ENCODE peak calls at places on chromosomes 3 and 15, in ten cellular contexts. One of them, this sample, is unnamed. For H3K4me1, the result is how much of the 10 kb centered on the place peaks cover.

GRCh38 chr3:58021072-58021959 is 13.1 kb downstream of the FLNB start:
- DNase-seq in neural progenitor cell: no peak
- DNase-seq in PC-3: peak
- DNase-seq in cardiac muscle cell: no peak
- DNase-seq in A549: no peak
- DNase-seq in GM23338: peak
- DNase-seq in spleen: peak
- DNase-seq in IMR-90: no peak
- DNase-seq in adrenal gland: no peak
- DNase-seq in ovary: no peak
- DNase-seq in this sample: no peak

GRCh38 chr15:85543741-85544155 is 163.3 kb downstream of the AKAP13 start:
- DNase-seq in neural progenitor cell: no peak
- DNase-seq in PC-3: no peak
- DNase-seq in cardiac muscle cell: no peak
- DNase-seq in A549: no peak
- DNase-seq in GM23338: peak
- DNase-seq in spleen: peak
- DNase-seq in IMR-90: no peak
- DNase-seq in adrenal gland: peak
- DNase-seq in ovary: peak
- DNase-seq in this sample: peak

GRCh38 chr3:148723591-148723990 is 25.9 kb downstream of the AGTR1 start:
- DNase-seq in neural progenitor cell: no peak
- DNase-seq in PC-3: peak
- DNase-seq in cardiac muscle cell: no peak
- DNase-seq in A549: peak
- DNase-seq in GM23338: no peak
- DNase-seq in spleen: no peak
- DNase-seq in IMR-90: peak
- DNase-seq in adrenal gland: peak
- DNase-seq in ovary: no peak
- DNase-seq in this sample: no peak

GRCh38 chr3:188266581-188267274 is 112.8 kb downstream of the LPP start:
- DNase-seq in neural progenitor cell: no peak
- DNase-seq in PC-3: peak
- DNase-seq in cardiac muscle cell: no peak
- DNase-seq in A549: no peak
- DNase-seq in GM23338: no peak
- DNase-seq in spleen: no peak
- DNase-seq in IMR-90: peak
- DNase-seq in adrenal gland: no peak
- DNase-seq in ovary: peak
- DNase-seq in this sample: peak

GRCh38 chr3:126494204-126494603 is 18.5 kb upstream of the ZXDC start:
- DNase-seq in neural progenitor cell: no peak
- DNase-seq in PC-3: no peak
- DNase-seq in cardiac muscle cell: no peak
- DNase-seq in A549: no peak
- DNase-seq in GM23338: no peak
- DNase-seq in spleen: peak
- DNase-seq in IMR-90: no peak
- DNase-seq in adrenal gland: peak
- DNase-seq in ovary: no peak
- DNase-seq in this sample: no peak

GRCh38 chr3:127211118-127212060 is 18.5 kb downstream of the PRR23E start:
- DNase-seq in neural progenitor cell: no peak
- DNase-seq in PC-3: no peak
- DNase-seq in cardiac muscle cell: no peak
- DNase-seq in A549: no peak
- DNase-seq in GM23338: no peak
- DNase-seq in spleen: no peak
- DNase-seq in IMR-90: no peak
- DNase-seq in adrenal gland: no peak
- DNase-seq in ovary: no peak
- DNase-seq in this sample: no peak

GRCh38 chr15:41796457-41796856 is 22.2 kb downstream of the MAPKBP1 start:
- DNase-seq in neural progenitor cell: no peak
- DNase-seq in PC-3: peak
- DNase-seq in cardiac muscle cell: no peak
- DNase-seq in A549: no peak
- DNase-seq in GM23338: no peak
- DNase-seq in spleen: no peak
- DNase-seq in IMR-90: peak
- DNase-seq in adrenal gland: no peak
- DNase-seq in ovary: no peak
- DNase-seq in this sample: no peak

GRCh38 chr3:12195231-12195630 is 36.5 kb upstream of the TIMP4 start:
- DNase-seq in neural progenitor cell: no peak
- DNase-seq in PC-3: peak
- DNase-seq in cardiac muscle cell: no peak
- DNase-seq in A549: no peak
- DNase-seq in GM23338: peak
- DNase-seq in spleen: no peak
- DNase-seq in IMR-90: peak
- DNase-seq in adrenal gland: no peak
- DNase-seq in ovary: no peak
- DNase-seq in this sample: no peak

GRCh38 chr15:75508741-75509532 is 57.4 kb upstream of the SIN3A start:
- DNase-seq in neural progenitor cell: no peak
- DNase-seq in PC-3: peak
- DNase-seq in cardiac muscle cell: peak
- DNase-seq in A549: peak
- DNase-seq in GM23338: peak
- DNase-seq in spleen: no peak
- DNase-seq in IMR-90: peak
- DNase-seq in adrenal gland: peak
- DNase-seq in ovary: no peak
- DNase-seq in this sample: no peak

GRCh38 chr15:101168463-101168824 is 83.4 kb downstream of the CHSY1 start:
- DNase-seq in neural progenitor cell: no peak
- DNase-seq in PC-3: no peak
- DNase-seq in cardiac muscle cell: no peak
- DNase-seq in A549: no peak
- DNase-seq in GM23338: no peak
- DNase-seq in spleen: peak
- DNase-seq in IMR-90: peak
- DNase-seq in adrenal gland: peak
- DNase-seq in ovary: no peak
- DNase-seq in this sample: peak

GRCh38 chr15:101168898-101169297 is 83.0 kb downstream of the CHSY1 start:
- DNase-seq in neural progenitor cell: no peak
- DNase-seq in PC-3: no peak
- DNase-seq in cardiac muscle cell: no peak
- DNase-seq in A549: no peak
- DNase-seq in GM23338: no peak
- DNase-seq in spleen: peak
- DNase-seq in IMR-90: no peak
- DNase-seq in adrenal gland: no peak
- DNase-seq in ovary: no peak
- DNase-seq in this sample: no peak

GRCh38 chr15:101167791-101168462 is 83.9 kb downstream of the CHSY1 start:
- DNase-seq in neural progenitor cell: no peak
- DNase-seq in PC-3: peak
- DNase-seq in cardiac muscle cell: no peak
- DNase-seq in A549: peak
- DNase-seq in GM23338: no peak
- DNase-seq in spleen: peak
- DNase-seq in IMR-90: peak
- DNase-seq in adrenal gland: peak
- DNase-seq in ovary: peak
- DNase-seq in this sample: peak

GRCh38 chr15:101170568-101171350 is 81.1 kb downstream of the CHSY1 start:
- DNase-seq in neural progenitor cell: no peak
- DNase-seq in PC-3: peak
- DNase-seq in cardiac muscle cell: no peak
- DNase-seq in A549: no peak
- DNase-seq in GM23338: no peak
- DNase-seq in spleen: no peak
- DNase-seq in IMR-90: peak
- DNase-seq in adrenal gland: no peak
- DNase-seq in ovary: peak
- DNase-seq in this sample: no peak

DNA sequence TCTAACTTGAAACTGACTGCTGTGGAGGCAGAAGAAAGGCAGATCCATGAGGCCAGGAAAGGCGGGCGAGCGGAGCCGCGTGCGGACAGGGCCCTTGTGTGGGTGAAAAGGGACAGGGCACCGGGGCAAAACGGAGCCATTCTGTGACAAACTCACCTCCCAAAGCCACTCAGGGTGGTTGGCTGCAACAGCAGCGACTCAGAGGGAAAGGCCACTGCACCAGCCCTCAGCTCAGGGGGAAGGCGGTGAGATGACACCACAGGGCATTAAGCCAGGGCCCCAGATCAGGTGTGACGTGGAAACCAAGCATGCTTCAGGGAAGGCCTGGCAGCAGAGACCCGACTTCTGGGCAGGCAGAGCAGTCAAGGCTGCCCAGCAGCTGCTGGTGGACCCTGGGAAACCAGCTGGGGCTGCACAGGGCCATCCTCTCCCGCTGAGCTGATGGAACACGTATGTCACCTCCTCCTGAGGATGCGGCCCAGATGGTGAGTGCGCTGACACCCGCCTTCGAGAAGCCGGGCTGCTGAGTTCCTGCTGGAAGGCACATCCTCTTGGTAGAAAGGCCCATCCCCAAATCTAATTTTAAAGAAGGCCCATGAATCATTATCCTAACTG is 82.3 kb downstream of the CHSY1 start:
- DNase-seq in neural progenitor cell: no peak
- DNase-seq in PC-3: peak
- DNase-seq in cardiac muscle cell: no peak
- DNase-seq in A549: no peak
- DNase-seq in GM23338: no peak
- DNase-seq in spleen: peak
- DNase-seq in IMR-90: peak
- DNase-seq in adrenal gland: no peak
- DNase-seq in ovary: no peak
- DNase-seq in this sample: no peak
- H3K27ac ChIP-seq in neural progenitor cell: no peak
- H3K27ac ChIP-seq in PC-3: peak
- H3K27ac ChIP-seq in cardiac muscle cell: no peak
- H3K27ac ChIP-seq in A549: no peak
- H3K27ac ChIP-seq in GM23338: no peak
- H3K27ac ChIP-seq in spleen: no peak
- H3K27ac ChIP-seq in IMR-90: peak
- H3K27ac ChIP-seq in adrenal gland: peak
- H3K27ac ChIP-seq in ovary: no peak
- H3K27ac ChIP-seq in this sample: peak

DNA sequence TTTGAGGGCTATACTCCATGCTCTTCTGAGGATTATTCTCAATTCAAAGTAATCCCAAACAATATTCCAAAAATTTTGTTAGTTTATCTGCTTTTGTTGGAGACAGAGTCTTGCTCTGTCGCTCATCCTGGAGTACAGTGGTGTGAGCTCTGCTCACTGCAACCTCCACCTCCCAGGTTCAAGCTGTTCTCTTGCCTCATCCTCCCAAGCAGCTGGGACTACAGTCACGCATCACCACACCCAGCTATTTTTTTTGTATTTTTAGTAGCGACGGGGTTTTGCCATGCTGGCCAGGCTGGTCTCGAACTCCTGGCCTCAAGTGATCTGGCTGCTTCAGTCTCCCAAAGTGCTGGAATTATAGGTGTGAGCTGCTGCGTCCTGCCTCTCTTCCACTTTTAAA is 39.1 kb downstream of the MEF2A start:
- DNase-seq in neural progenitor cell: no peak
- DNase-seq in PC-3: no peak
- DNase-seq in cardiac muscle cell: no peak
- DNase-seq in A549: no peak
- DNase-seq in GM23338: no peak
- DNase-seq in spleen: no peak
- DNase-seq in IMR-90: no peak
- DNase-seq in adrenal gland: no peak
- DNase-seq in ovary: no peak
- DNase-seq in this sample: no peak
- H3K4me1 ChIP-seq in neural progenitor cell: under half
- H3K4me1 ChIP-seq in PC-3: under half
- H3K4me1 ChIP-seq in cardiac muscle cell: under half
- H3K4me1 ChIP-seq in A549: under half
- H3K4me1 ChIP-seq in GM23338: under half
- H3K4me1 ChIP-seq in spleen: under half
- H3K4me1 ChIP-seq in IMR-90: under half
- H3K4me1 ChIP-seq in adrenal gland: under half
- H3K4me1 ChIP-seq in ovary: under half
- H3K4me1 ChIP-seq in this sample: under half

GRCh38 chr3:138775254-138775595 is 59.5 kb downstream of the PIK3CB start:
- DNase-seq in neural progenitor cell: no peak
- DNase-seq in PC-3: no peak
- DNase-seq in cardiac muscle cell: no peak
- DNase-seq in A549: no peak
- DNase-seq in GM23338: no peak
- DNase-seq in spleen: no peak
- DNase-seq in IMR-90: no peak
- DNase-seq in adrenal gland: no peak
- DNase-seq in ovary: no peak
- DNase-seq in this sample: no peak
- H3K27ac ChIP-seq in neural progenitor cell: peak
- H3K27ac ChIP-seq in PC-3: peak
- H3K27ac ChIP-seq in cardiac muscle cell: peak
- H3K27ac ChIP-seq in A549: peak
- H3K27ac ChIP-seq in GM23338: peak
- H3K27ac ChIP-seq in spleen: no peak
- H3K27ac ChIP-seq in IMR-90: peak
- H3K27ac ChIP-seq in adrenal gland: peak
- H3K27ac ChIP-seq in ovary: no peak
- H3K27ac ChIP-seq in this sample: peak

GRCh38 chr3:99702953-99703352 is 64.6 kb downstream of the COL8A1 start:
- DNase-seq in neural progenitor cell: no peak
- DNase-seq in PC-3: no peak
- DNase-seq in cardiac muscle cell: no peak
- DNase-seq in A549: no peak
- DNase-seq in GM23338: no peak
- DNase-seq in spleen: no peak
- DNase-seq in IMR-90: peak
- DNase-seq in adrenal gland: no peak
- DNase-seq in ovary: no peak
- DNase-seq in this sample: no peak
- H3K4me1 ChIP-seq in neural progenitor cell: under half
- H3K4me1 ChIP-seq in PC-3: under half
- H3K4me1 ChIP-seq in cardiac muscle cell: under half
- H3K4me1 ChIP-seq in A549: under half
- H3K4me1 ChIP-seq in GM23338: under half
- H3K4me1 ChIP-seq in spleen: under half
- H3K4me1 ChIP-seq in IMR-90: under half
- H3K4me1 ChIP-seq in adrenal gland: under half
- H3K4me1 ChIP-seq in ovary: under half
- H3K4me1 ChIP-seq in this sample: under half

GRCh38 chr15:59177445-59177728 is 29.3 kb upstream of the LDHAL6B start:
- DNase-seq in neural progenitor cell: no peak
- DNase-seq in PC-3: no peak
- DNase-seq in cardiac muscle cell: no peak
- DNase-seq in A549: no peak
- DNase-seq in GM23338: no peak
- DNase-seq in spleen: no peak
- DNase-seq in IMR-90: no peak
- DNase-seq in adrenal gland: peak
- DNase-seq in ovary: no peak
- DNase-seq in this sample: no peak
- H3K27ac ChIP-seq in neural progenitor cell: no peak
- H3K27ac ChIP-seq in PC-3: no peak
- H3K27ac ChIP-seq in cardiac muscle cell: no peak
- H3K27ac ChIP-seq in A549: no peak
- H3K27ac ChIP-seq in GM23338: no peak
- H3K27ac ChIP-seq in spleen: peak
- H3K27ac ChIP-seq in IMR-90: no peak
- H3K27ac ChIP-seq in adrenal gland: peak
- H3K27ac ChIP-seq in ovary: no peak
- H3K27ac ChIP-seq in this sample: peak

This sample was measured in ascending aorta.